ENCODE peak calls at places on chromosomes 6 and 20, in seven cellular contexts. One of them, this sample, is unnamed.

GRCh38 chr6:166615059-166615770 is 11.8 kb downstream of the RPS6KA2 start:
- DNase-seq in NCI-H2029: no peak
- DNase-seq in Karpas-422: no peak
- DNase-seq in psoas muscle: peak; percentile 73
- DNase-seq in iris pigment epithelial cell: peak; percentile 76
- DNase-seq in HCT116: no peak
- DNase-seq in left ventricle myocardium inferior: peak; percentile 58
- DNase-seq in this sample: no peak

GRCh38 chr6:107540465-107540857 is 50.5 kb downstream of the SOBP start:
- DNase-seq in HCT116: no peak
- DNase-seq in NCI-H2029: peak; percentile 11
- DNase-seq in left ventricle myocardium inferior: no peak
- DNase-seq in psoas muscle: no peak
- DNase-seq in Karpas-422: no peak
- DNase-seq in iris pigment epithelial cell: no peak
- DNase-seq in this sample: no peak

GRCh38 chr6:108556864-108557493 is 3.7 kb upstream of the FOXO3 start:
- DNase-seq in left ventricle myocardium inferior: no peak
- DNase-seq in NCI-H2029: no peak
- DNase-seq in HCT116: no peak
- DNase-seq in iris pigment epithelial cell: peak; percentile 76
- DNase-seq in Karpas-422: no peak
- DNase-seq in psoas muscle: no peak
- DNase-seq in this sample: no peak

GRCh38 chr6:107411161-107411560 is 48.2 kb downstream of the PDSS2 start:
- DNase-seq in HCT116: no peak
- DNase-seq in psoas muscle: no peak
- DNase-seq in NCI-H2029: no peak
- DNase-seq in left ventricle myocardium inferior: no peak
- DNase-seq in Karpas-422: no peak
- DNase-seq in iris pigment epithelial cell: no peak
- DNase-seq in this sample: no peak

GRCh38 chr6:138695193-138695592 is 78.4 kb upstream of the CCDC28A start:
- DNase-seq in psoas muscle: no peak
- DNase-seq in left ventricle myocardium inferior: no peak
- DNase-seq in NCI-H2029: no peak
- DNase-seq in Karpas-422: no peak
- DNase-seq in HCT116: no peak
- DNase-seq in iris pigment epithelial cell: peak; percentile 45
- DNase-seq in this sample: no peak

GRCh38 chr6:5085638-5086293 is 625 bp downstream of the PPP1R3G start:
- DNase-seq in left ventricle myocardium inferior: peak; percentile 39
- DNase-seq in psoas muscle: peak; percentile 61
- DNase-seq in NCI-H2029: peak; percentile 47
- DNase-seq in HCT116: no peak
- DNase-seq in Karpas-422: no peak
- DNase-seq in iris pigment epithelial cell: peak; percentile 53
- DNase-seq in this sample: no peak

GRCh38 chr6:118743744-118744143 is 92.4 kb upstream of the CEP85L start:
- DNase-seq in psoas muscle: no peak
- DNase-seq in Karpas-422: no peak
- DNase-seq in NCI-H2029: no peak
- DNase-seq in left ventricle myocardium inferior: no peak
- DNase-seq in iris pigment epithelial cell: peak; percentile 23
- DNase-seq in HCT116: no peak
- DNase-seq in this sample: no peak

GRCh38 chr20:25140968-25141367 is 54.5 kb upstream of the ENTPD6 start:
- DNase-seq in NCI-H2029: no peak
- DNase-seq in iris pigment epithelial cell: no peak
- DNase-seq in psoas muscle: no peak
- DNase-seq in left ventricle myocardium inferior: no peak
- DNase-seq in Karpas-422: no peak
- DNase-seq in HCT116: no peak
- DNase-seq in this sample: no peak

GRCh38 chr20:51574248-51575033 is 31.9 kb upstream of the NFATC2 start:
- DNase-seq in Karpas-422: no peak
- DNase-seq in iris pigment epithelial cell: peak; percentile 17
- DNase-seq in HCT116: no peak
- DNase-seq in left ventricle myocardium inferior: no peak
- DNase-seq in psoas muscle: no peak
- DNase-seq in NCI-H2029: no peak
- DNase-seq in this sample: no peak